ENCODE peak calls at places on chromosomes 1 and 21, in eight cellular contexts. X, G, Z, W, F, J, K and R are unnamed samples.

GRCh38 chr1:202982715-202983435 is 15.8 kb upstream of the CYB5R1 start:
- DNase-seq in X (no peak), G (no peak), Z (no peak), W (no peak), F (no peak), J (no peak), K (no peak), R (no peak)

GRCh38 chr1:214548988-214549387 is 2.4 kb downstream of the PTPN14 start:
- DNase-seq in X (peak; percentile 62), G (no peak), Z (no peak), W (no peak), F (no peak), J (no peak), K (peak; percentile 84), R (no peak)

GRCh38 chr21:46600305-46600704 is 4.6 kb downstream of the S100B start:
- DNase-seq in X (no peak), G (no peak), Z (no peak), W (no peak), F (no peak), J (no peak), K (no peak), R (no peak)

GRCh38 chr1:25684216-25684965 is 67.8 kb downstream of the MAN1C1 start:
- DNase-seq in X (no peak), G (no peak), Z (no peak), W (no peak), F (no peak), J (no peak), K (no peak), R (no peak)

GRCh38 chr1:168636642-168637111 is 60.3 kb downstream of the XCL1 start:
- DNase-seq in X (peak; percentile 54), G (no peak), Z (no peak), W (no peak), F (no peak), J (no peak), K (peak; percentile 25), R (no peak)

GRCh38 chr1:93672069-93672468 is 9.6 kb downstream of the BCAR3 start:
- DNase-seq in X (no peak), G (no peak), Z (no peak), W (no peak), F (no peak), J (no peak), K (peak; percentile 84), R (no peak)

GRCh38 chr1:160626560-160627342 is 20.1 kb downstream of the SLAMF1 start:
- DNase-seq in X (no peak), G (no peak), Z (no peak), W (no peak), F (no peak), J (no peak), K (no peak), R (no peak)

GRCh38 chr1:55213885-55214213 is 1.3 kb downstream of the USP24 start:
- DNase-seq in X (no peak), G (no peak), Z (peak; percentile 65), W (no peak), F (no peak), J (no peak), K (no peak), R (no peak)

GRCh38 chr21:33140288-33140687 is 70.3 kb downstream of the OLIG1 start:
- DNase-seq in X (no peak), G (no peak), Z (no peak), W (no peak), F (no peak), J (no peak), K (no peak), R (no peak)

GRCh38 chr21:29499734-29500343 is 201.1 kb downstream of the BACH1 start:
- DNase-seq in X (peak; percentile 21), G (peak; percentile 68), Z (no peak), W (no peak), F (no peak), J (no peak), K (peak; percentile 63), R (peak; percentile 74)

GRCh38 chr1:44377925-44378784 is 23.1 kb upstream of the ERI3 start:
- DNase-seq in X (peak; percentile 67), G (peak; percentile 78), Z (peak; percentile 65), W (peak; percentile 77), F (no peak), J (peak; percentile 21), K (peak; percentile 65), R (peak; percentile 76)

GRCh38 chr1:223730471-223730870 is 18.1 kb downstream of the CAPN2 start:
- DNase-seq in X (no peak), G (no peak), Z (no peak), W (peak; percentile 3), F (no peak), J (no peak), K (peak; percentile 46), R (no peak)

GRCh38 chr1:25927541-25928265 is 21.5 kb upstream of the STMN1 start:
- DNase-seq in X (no peak), G (peak; percentile 82), Z (no peak), W (no peak), F (peak; percentile 28), J (no peak), K (peak; percentile 34), R (peak; percentile 32)

GRCh38 chr1:153368477-153368876 is 6.9 kb downstream of the S100A12 start:
- DNase-seq in X (no peak), G (no peak), Z (no peak), W (no peak), F (no peak), J (no peak), K (no peak), R (no peak)

GRCh38 chr1:26692211-26692792 is 3.5 kb upstream of the ARID1A start:
- DNase-seq in X (peak; percentile 83), G (peak; percentile 87), Z (peak; percentile 86), W (peak; percentile 93), F (peak; percentile 42), J (peak; percentile 30), K (peak; percentile 95), R (peak; percentile 75)

GRCh38 chr1:234823191-234824176 is 213.5 kb upstream of the IRF2BP2 start:
- DNase-seq in X (no peak), G (no peak), Z (no peak), W (no peak), F (no peak), J (no peak), K (no peak), R (no peak)

GRCh38 chr1:200372885-200373181 is 37.0 kb downstream of the ZNF281 start:
- DNase-seq in X (no peak), G (no peak), Z (no peak), W (no peak), F (no peak), J (no peak), K (no peak), R (no peak)

GRCh38 chr1:8866792-8867415 is 11.6 kb downstream of the ENO1 start:
- DNase-seq in X (no peak), G (no peak), Z (peak; percentile 61), W (no peak), F (no peak), J (no peak), K (peak; percentile 43), R (no peak)

GRCh38 chr1:208080396-208081276 is 163.5 kb downstream of the PLXNA2 start:
- DNase-seq in X (no peak), G (no peak), Z (no peak), W (peak; percentile 89), F (peak; percentile 11), J (no peak), K (no peak), R (no peak)

GRCh38 chr1:22892789-22893188 is 79.9 kb downstream of the LACTBL1 start:
- DNase-seq in X (no peak), G (peak; percentile 98), Z (no peak), W (peak; percentile 50), F (no peak), J (no peak), K (no peak), R (no peak)

GRCh38 chr1:1982379-1983232 is 21.0 kb downstream of the CFAP74 start:
- DNase-seq in X (no peak), G (no peak), Z (no peak), W (no peak), F (no peak), J (no peak), K (no peak), R (no peak)

GRCh38 chr1:228472655-228473054 is 14.5 kb upstream of the RNF187 start:
- DNase-seq in X (no peak), G (no peak), Z (no peak), W (no peak), F (no peak), J (no peak), K (peak; percentile 42), R (no peak)

GRCh38 chr1:156124557-156125483 is 10.3 kb downstream of the LMNA start:
- DNase-seq in X (peak; percentile 35), G (peak; percentile 69), Z (no peak), W (no peak), F (no peak), J (no peak), K (peak; percentile 71), R (no peak)

GRCh38 chr21:44916965-44917364 is 3.7 kb downstream of the ITGB2 start:
- DNase-seq in X (no peak), G (no peak), Z (no peak), W (peak; percentile 62), F (no peak), J (no peak), K (no peak), R (no peak)

GRCh38 chr1:182589931-182590330 is 875 bp upstream of the RNASEL start:
- DNase-seq in X (no peak), G (no peak), Z (peak; percentile 26), W (no peak), F (no peak), J (no peak), K (no peak), R (no peak)

GRCh38 chr1:55275976-55276375 is 60.8 kb upstream of the USP24 start:
- DNase-seq in X (peak; percentile 46), G (no peak), Z (no peak), W (no peak), F (no peak), J (no peak), K (peak; percentile 59), R (no peak)

GRCh38 chr1:212981025-212981495 is 30.7 kb downstream of the VASH2 start:
- DNase-seq in X (no peak), G (peak; percentile 78), Z (no peak), W (no peak), F (no peak), J (no peak), K (peak; percentile 15), R (peak; percentile 31)

GRCh38 chr1:228225740-228226139 is 17.9 kb downstream of the OBSCN start:
- DNase-seq in X (no peak), G (no peak), Z (no peak), W (no peak), F (no peak), J (no peak), K (no peak), R (no peak)

GRCh38 chr1:28716336-28716735 is 20.4 kb upstream of the YTHDF2 start:
- DNase-seq in X (no peak), G (peak; percentile 32), Z (no peak), W (peak; percentile 27), F (no peak), J (no peak), K (no peak), R (no peak)

GRCh38 chr21:31360717-31361116 is 16.7 kb upstream of the TIAM1 start:
- DNase-seq in X (no peak), G (no peak), Z (no peak), W (no peak), F (no peak), J (no peak), K (no peak), R (no peak)

GRCh38 chr1:20357796-20358195 is 67.1 kb downstream of the VWA5B1 start:
- DNase-seq in X (no peak), G (no peak), Z (no peak), W (no peak), F (no peak), J (no peak), K (no peak), R (no peak)

GRCh38 chr1:83931658-83932253 is 67.2 kb downstream of the TTLL7 start:
- DNase-seq in X (peak; percentile 69), G (peak; percentile 52), Z (no peak), W (no peak), F (peak; percentile 37), J (no peak), K (peak; percentile 63), R (no peak)

GRCh38 chr21:26784974-26785373 is 60.2 kb downstream of the ADAMTS1 start:
- DNase-seq in X (no peak), G (no peak), Z (no peak), W (no peak), F (no peak), J (no peak), K (no peak), R (no peak)

GRCh38 chr1:22018583-22019559 is 17.4 kb downstream of the CELA3A start:
- DNase-seq in X (peak; percentile 85), G (no peak), Z (peak; percentile 73), W (peak; percentile 24), F (no peak), J (no peak), K (peak; percentile 94), R (no peak)